ENCODE peak calls at places on chromosomes 13 and 19, in nine cellular contexts. One of them, this sample, is unnamed.
A peak's percentile ranks its signal among the peaks of the same experiment; 100 is the strongest.

GRCh38 chr19:13057147-13057572 is 45.5 kb downstream of the LYL1 start:
- DNase-seq in neural progenitor cell: peak; percentile 71
- DNase-seq in astrocyte of the spinal cord: no peak
- DNase-seq in WTC11: no peak
- DNase-seq in transverse colon: no peak
- DNase-seq in spleen: no peak
- DNase-seq in left lung: no peak
- DNase-seq in heart right ventricle: no peak
- DNase-seq in mammary epithelial cell: no peak
- DNase-seq in this sample: no peak

GRCh38 chr13:50421457-50422130 is 406.4 kb downstream of the KCNRG start:
- DNase-seq in neural progenitor cell: no peak
- DNase-seq in astrocyte of the spinal cord: peak; percentile 33
- DNase-seq in WTC11: no peak
- DNase-seq in transverse colon: no peak
- DNase-seq in spleen: no peak
- DNase-seq in left lung: no peak
- DNase-seq in heart right ventricle: no peak
- DNase-seq in mammary epithelial cell: peak; percentile 51
- DNase-seq in this sample: peak; percentile 59

GRCh38 chr19:15299568-15300409 is 32.5 kb downstream of the BRD4 start:
- DNase-seq in neural progenitor cell: no peak
- DNase-seq in astrocyte of the spinal cord: peak; percentile 58
- DNase-seq in WTC11: no peak
- DNase-seq in transverse colon: no peak
- DNase-seq in spleen: peak; percentile 11
- DNase-seq in left lung: no peak
- DNase-seq in heart right ventricle: no peak
- DNase-seq in mammary epithelial cell: no peak
- DNase-seq in this sample: no peak

GRCh38 chr19:23882493-23882892 is 32.2 kb upstream of the ZNF726 start:
- DNase-seq in neural progenitor cell: no peak
- DNase-seq in astrocyte of the spinal cord: no peak
- DNase-seq in WTC11: no peak
- DNase-seq in transverse colon: peak; percentile 26
- DNase-seq in spleen: no peak
- DNase-seq in left lung: no peak
- DNase-seq in heart right ventricle: no peak
- DNase-seq in mammary epithelial cell: no peak
- DNase-seq in this sample: no peak

GRCh38 chr19:55176116-55176515 is 4.0 kb downstream of the SYT5 start:
- DNase-seq in neural progenitor cell: no peak
- DNase-seq in astrocyte of the spinal cord: no peak
- DNase-seq in WTC11: no peak
- DNase-seq in transverse colon: no peak
- DNase-seq in spleen: no peak
- DNase-seq in left lung: no peak
- DNase-seq in heart right ventricle: no peak
- DNase-seq in mammary epithelial cell: peak; percentile 21
- DNase-seq in this sample: no peak

GRCh38 chr13:32060319-32060924 is 28.8 kb downstream of the FRY start:
- DNase-seq in neural progenitor cell: no peak
- DNase-seq in astrocyte of the spinal cord: no peak
- DNase-seq in WTC11: no peak
- DNase-seq in transverse colon: no peak
- DNase-seq in spleen: no peak
- DNase-seq in left lung: no peak
- DNase-seq in heart right ventricle: peak; percentile 11
- DNase-seq in mammary epithelial cell: no peak
- DNase-seq in this sample: no peak

GRCh38 chr19:1491849-1492170 is 829 bp downstream of the REEP6 start:
- DNase-seq in neural progenitor cell: no peak
- DNase-seq in astrocyte of the spinal cord: no peak
- DNase-seq in WTC11: no peak
- DNase-seq in transverse colon: no peak
- DNase-seq in spleen: no peak
- DNase-seq in left lung: no peak
- DNase-seq in heart right ventricle: no peak
- DNase-seq in mammary epithelial cell: no peak
- DNase-seq in this sample: no peak

GRCh38 chr13:33752631-33753030 is 65.3 kb upstream of the RFC3 start:
- DNase-seq in neural progenitor cell: no peak
- DNase-seq in astrocyte of the spinal cord: no peak
- DNase-seq in WTC11: no peak
- DNase-seq in transverse colon: no peak
- DNase-seq in spleen: no peak
- DNase-seq in left lung: no peak
- DNase-seq in heart right ventricle: no peak
- DNase-seq in mammary epithelial cell: no peak
- DNase-seq in this sample: no peak

GRCh38 chr19:49954092-49954825 is 6.7 kb downstream of the SIGLEC11 start:
- DNase-seq in neural progenitor cell: no peak
- DNase-seq in astrocyte of the spinal cord: no peak
- DNase-seq in WTC11: no peak
- DNase-seq in transverse colon: no peak
- DNase-seq in spleen: peak; percentile 48
- DNase-seq in left lung: no peak
- DNase-seq in heart right ventricle: no peak
- DNase-seq in mammary epithelial cell: no peak
- DNase-seq in this sample: peak; percentile 18

GRCh38 chr19:10286803-10287737 is at the start of gene ICAM4:
- DNase-seq in neural progenitor cell: peak; percentile 78
- DNase-seq in astrocyte of the spinal cord: no peak
- DNase-seq in WTC11: peak; percentile 71
- DNase-seq in transverse colon: peak; percentile 48
- DNase-seq in spleen: peak; percentile 88
- DNase-seq in left lung: peak; percentile 85
- DNase-seq in heart right ventricle: peak; percentile 89
- DNase-seq in mammary epithelial cell: no peak
- DNase-seq in this sample: no peak

GRCh38 chr13:23449386-23450162 is 16.1 kb upstream of the SACS start:
- DNase-seq in neural progenitor cell: peak; percentile 21
- DNase-seq in astrocyte of the spinal cord: no peak
- DNase-seq in WTC11: no peak
- DNase-seq in transverse colon: no peak
- DNase-seq in spleen: no peak
- DNase-seq in left lung: no peak
- DNase-seq in heart right ventricle: no peak
- DNase-seq in mammary epithelial cell: no peak
- DNase-seq in this sample: no peak

GRCh38 chr13:31951215-31951678 is 80.3 kb upstream of the FRY start:
- DNase-seq in neural progenitor cell: no peak
- DNase-seq in astrocyte of the spinal cord: no peak
- DNase-seq in WTC11: no peak
- DNase-seq in transverse colon: peak; percentile 48
- DNase-seq in spleen: peak; percentile 91
- DNase-seq in left lung: peak; percentile 92
- DNase-seq in heart right ventricle: peak; percentile 43
- DNase-seq in mammary epithelial cell: peak; percentile 47
- DNase-seq in this sample: peak; percentile 51

GRCh38 chr13:95494082-95494681 is 58.3 kb upstream of the CLDN10 start:
- DNase-seq in neural progenitor cell: peak; percentile 58
- DNase-seq in astrocyte of the spinal cord: peak; percentile 75
- DNase-seq in WTC11: no peak
- DNase-seq in transverse colon: no peak
- DNase-seq in spleen: no peak
- DNase-seq in left lung: no peak
- DNase-seq in heart right ventricle: peak; percentile 16
- DNase-seq in mammary epithelial cell: peak; percentile 65
- DNase-seq in this sample: peak; percentile 93

GRCh38 chr19:13396256-13397080 is 109.8 kb downstream of the CACNA1A start:
- DNase-seq in neural progenitor cell: peak; percentile 83
- DNase-seq in astrocyte of the spinal cord: peak; percentile 44
- DNase-seq in WTC11: peak; percentile 78
- DNase-seq in transverse colon: peak; percentile 15
- DNase-seq in spleen: no peak
- DNase-seq in left lung: peak; percentile 45
- DNase-seq in heart right ventricle: peak; percentile 17
- DNase-seq in mammary epithelial cell: peak; percentile 61
- DNase-seq in this sample: peak; percentile 84

GRCh38 chr13:105090244-105090643 is 1445.2 kb downstream of the EFNB2 start:
- DNase-seq in neural progenitor cell: no peak
- DNase-seq in astrocyte of the spinal cord: no peak
- DNase-seq in WTC11: no peak
- DNase-seq in transverse colon: no peak
- DNase-seq in spleen: no peak
- DNase-seq in left lung: no peak
- DNase-seq in heart right ventricle: no peak
- DNase-seq in mammary epithelial cell: no peak
- DNase-seq in this sample: no peak

GRCh38 chr19:55437410-55437809 is 5.7 kb downstream of the SHISA7 start:
- DNase-seq in neural progenitor cell: peak; percentile 90
- DNase-seq in astrocyte of the spinal cord: peak; percentile 68
- DNase-seq in WTC11: peak; percentile 85
- DNase-seq in transverse colon: no peak
- DNase-seq in spleen: no peak
- DNase-seq in left lung: peak; percentile 60
- DNase-seq in heart right ventricle: peak; percentile 49
- DNase-seq in mammary epithelial cell: peak; percentile 64
- DNase-seq in this sample: peak; percentile 82

GRCh38 chr13:73844986-73845385 is 289.2 kb downstream of the KLF12 start:
- DNase-seq in neural progenitor cell: no peak
- DNase-seq in astrocyte of the spinal cord: peak; percentile 32
- DNase-seq in WTC11: no peak
- DNase-seq in transverse colon: no peak
- DNase-seq in spleen: no peak
- DNase-seq in left lung: no peak
- DNase-seq in heart right ventricle: no peak
- DNase-seq in mammary epithelial cell: no peak
- DNase-seq in this sample: no peak

GRCh38 chr13:73850104-73850898 is 283.9 kb downstream of the KLF12 start:
- DNase-seq in neural progenitor cell: no peak
- DNase-seq in astrocyte of the spinal cord: no peak
- DNase-seq in WTC11: no peak
- DNase-seq in transverse colon: no peak
- DNase-seq in spleen: no peak
- DNase-seq in left lung: no peak
- DNase-seq in heart right ventricle: no peak
- DNase-seq in mammary epithelial cell: no peak
- DNase-seq in this sample: no peak

GRCh38 chr13:73851104-73851503 is 283.1 kb downstream of the KLF12 start:
- DNase-seq in neural progenitor cell: no peak
- DNase-seq in astrocyte of the spinal cord: no peak
- DNase-seq in WTC11: no peak
- DNase-seq in transverse colon: no peak
- DNase-seq in spleen: no peak
- DNase-seq in left lung: no peak
- DNase-seq in heart right ventricle: no peak
- DNase-seq in mammary epithelial cell: no peak
- DNase-seq in this sample: no peak

GRCh38 chr13:73849292-73849691 is 284.9 kb downstream of the KLF12 start:
- DNase-seq in neural progenitor cell: peak; percentile 64
- DNase-seq in astrocyte of the spinal cord: peak; percentile 57
- DNase-seq in WTC11: peak; percentile 35
- DNase-seq in transverse colon: peak; percentile 28
- DNase-seq in spleen: no peak
- DNase-seq in left lung: no peak
- DNase-seq in heart right ventricle: no peak
- DNase-seq in mammary epithelial cell: no peak
- DNase-seq in this sample: peak; percentile 34
- TF ChIP-seq CTCF in neural progenitor cell: peak; percentile 58
- TF ChIP-seq CTCF in astrocyte of the spinal cord: peak; percentile 57
- TF ChIP-seq CTCF in WTC11: peak; percentile 18
- TF ChIP-seq CTCF in transverse colon: peak; percentile 28
- TF ChIP-seq CTCF in spleen: no peak
- TF ChIP-seq CTCF in left lung: no peak
- TF ChIP-seq CTCF in heart right ventricle: peak; percentile 55
- TF ChIP-seq CTCF in mammary epithelial cell: peak; percentile 41
- TF ChIP-seq CTCF in this sample: peak; percentile 18

GRCh38 chr19:46824887-46825730 is 25.5 kb downstream of the AP2S1 start:
- DNase-seq in neural progenitor cell: no peak
- DNase-seq in astrocyte of the spinal cord: no peak
- DNase-seq in WTC11: no peak
- DNase-seq in transverse colon: peak; percentile 22
- DNase-seq in spleen: peak; percentile 75
- DNase-seq in left lung: peak; percentile 65
- DNase-seq in heart right ventricle: no peak
- DNase-seq in mammary epithelial cell: no peak
- DNase-seq in this sample: peak; percentile 27
- TF ChIP-seq CTCF in neural progenitor cell: no peak
- TF ChIP-seq CTCF in astrocyte of the spinal cord: no peak
- TF ChIP-seq CTCF in WTC11: no peak
- TF ChIP-seq CTCF in transverse colon: no peak
- TF ChIP-seq CTCF in spleen: no peak
- TF ChIP-seq CTCF in left lung: no peak
- TF ChIP-seq CTCF in heart right ventricle: no peak
- TF ChIP-seq CTCF in mammary epithelial cell: no peak
- TF ChIP-seq CTCF in this sample: no peak

GRCh38 chr19:16324384-16325160 is at the start of gene KLF2:
- DNase-seq in neural progenitor cell: peak; percentile 87
- DNase-seq in astrocyte of the spinal cord: peak; percentile 94
- DNase-seq in WTC11: peak; percentile 71
- DNase-seq in transverse colon: peak; percentile 90
- DNase-seq in spleen: peak; percentile 99
- DNase-seq in left lung: peak; percentile 95
- DNase-seq in heart right ventricle: peak; percentile 95
- DNase-seq in mammary epithelial cell: peak; percentile 84
- DNase-seq in this sample: peak; percentile 80

GRCh38 chr19:16325671-16326400 is 1.2 kb downstream of the KLF2 start:
- DNase-seq in neural progenitor cell: peak; percentile 86
- DNase-seq in astrocyte of the spinal cord: no peak
- DNase-seq in WTC11: peak; percentile 79
- DNase-seq in transverse colon: peak; percentile 46
- DNase-seq in spleen: peak; percentile 89
- DNase-seq in left lung: peak; percentile 60
- DNase-seq in heart right ventricle: no peak
- DNase-seq in mammary epithelial cell: no peak
- DNase-seq in this sample: no peak

GRCh38 chr19:16324064-16324383 is 602 bp upstream of the KLF2 start:
- DNase-seq in neural progenitor cell: no peak
- DNase-seq in astrocyte of the spinal cord: no peak
- DNase-seq in WTC11: no peak
- DNase-seq in transverse colon: no peak
- DNase-seq in spleen: no peak
- DNase-seq in left lung: no peak
- DNase-seq in heart right ventricle: no peak
- DNase-seq in mammary epithelial cell: no peak
- DNase-seq in this sample: no peak

GRCh38 chr19:16326401-16327130 is 1.9 kb downstream of the KLF2 start:
- DNase-seq in neural progenitor cell: peak; percentile 49
- DNase-seq in astrocyte of the spinal cord: no peak
- DNase-seq in WTC11: peak; percentile 60
- DNase-seq in transverse colon: peak; percentile 55
- DNase-seq in spleen: peak; percentile 89
- DNase-seq in left lung: no peak
- DNase-seq in heart right ventricle: no peak
- DNase-seq in mammary epithelial cell: no peak
- DNase-seq in this sample: no peak

GRCh38 chr19:16325161-16325527 is 518 bp downstream of the KLF2 start:
- DNase-seq in neural progenitor cell: peak; percentile 61
- DNase-seq in astrocyte of the spinal cord: no peak
- DNase-seq in WTC11: peak; percentile 54
- DNase-seq in transverse colon: peak; percentile 39
- DNase-seq in spleen: peak; percentile 92
- DNase-seq in left lung: peak; percentile 53
- DNase-seq in heart right ventricle: no peak
- DNase-seq in mammary epithelial cell: no peak
- DNase-seq in this sample: no peak
- TF ChIP-seq CTCF in neural progenitor cell: peak; percentile 14
- TF ChIP-seq CTCF in astrocyte of the spinal cord: no peak
- TF ChIP-seq CTCF in WTC11: no peak
- TF ChIP-seq CTCF in transverse colon: no peak
- TF ChIP-seq CTCF in spleen: no peak
- TF ChIP-seq CTCF in left lung: no peak
- TF ChIP-seq CTCF in heart right ventricle: peak; percentile 35
- TF ChIP-seq CTCF in mammary epithelial cell: no peak
- TF ChIP-seq CTCF in this sample: no peak

GRCh38 chr13:48126944-48127814 is 32.3 kb upstream of the MED4 start:
- DNase-seq in neural progenitor cell: peak; percentile 71
- DNase-seq in astrocyte of the spinal cord: peak; percentile 76
- DNase-seq in WTC11: peak; percentile 17
- DNase-seq in transverse colon: peak; percentile 19
- DNase-seq in spleen: no peak
- DNase-seq in left lung: no peak
- DNase-seq in heart right ventricle: peak; percentile 81
- DNase-seq in mammary epithelial cell: peak; percentile 67
- DNase-seq in this sample: peak; percentile 82
- TF ChIP-seq CTCF in neural progenitor cell: peak; percentile 86
- TF ChIP-seq CTCF in astrocyte of the spinal cord: peak; percentile 70
- TF ChIP-seq CTCF in WTC11: peak; percentile 63
- TF ChIP-seq CTCF in transverse colon: peak; percentile 82
- TF ChIP-seq CTCF in spleen: peak; percentile 69
- TF ChIP-seq CTCF in left lung: peak; percentile 80
- TF ChIP-seq CTCF in heart right ventricle: peak; percentile 84
- TF ChIP-seq CTCF in mammary epithelial cell: peak; percentile 61
- TF ChIP-seq CTCF in this sample: peak; percentile 64